ENCODE peak calls at places on chromosome 1, in six cellular contexts. One of them, this sample, is unnamed.

GRCh38 chr1:185367218-185367617 is 50.2 kb upstream of the IVNS1ABP start:
- DNase-seq in Karpas-422: no peak
- DNase-seq in KG1: no peak
- DNase-seq in NCI-H1105 treated with DMSO at 0.1 percent for 48 hours: no peak
- DNase-seq in neural crest cell: no peak
- DNase-seq in K562: peak; percentile 12
- DNase-seq in this sample: no peak

GRCh38 chr1:202818819-202819218 is 8.1 kb downstream of the PCAT6 start:
- DNase-seq in KG1: no peak
- DNase-seq in NCI-H1105 treated with DMSO at 0.1 percent for 48 hours: no peak
- DNase-seq in Karpas-422: no peak
- DNase-seq in neural crest cell: no peak
- DNase-seq in K562: no peak
- DNase-seq in this sample: no peak

GRCh38 chr1:82515650-82516049 is 714.9 kb downstream of the ADGRL2 start:
- DNase-seq in neural crest cell: no peak
- DNase-seq in Karpas-422: no peak
- DNase-seq in K562: no peak
- DNase-seq in NCI-H1105 treated with DMSO at 0.1 percent for 48 hours: no peak
- DNase-seq in KG1: no peak
- DNase-seq in this sample: peak; percentile 1

GRCh38 chr1:218444588-218444987 is 99.5 kb downstream of the TGFB2 start:
- DNase-seq in neural crest cell: no peak
- DNase-seq in NCI-H1105 treated with DMSO at 0.1 percent for 48 hours: no peak
- DNase-seq in Karpas-422: no peak
- DNase-seq in KG1: no peak
- DNase-seq in K562: no peak
- DNase-seq in this sample: no peak

GRCh38 chr1:6003568-6004411 is 11.6 kb upstream of the NPHP4 start:
- DNase-seq in Karpas-422: no peak
- DNase-seq in neural crest cell: peak; percentile 39
- DNase-seq in KG1: no peak
- DNase-seq in NCI-H1105 treated with DMSO at 0.1 percent for 48 hours: no peak
- DNase-seq in K562: no peak
- DNase-seq in this sample: no peak

GRCh38 chr1:154141240-154141639 is 13.6 kb downstream of the NUP210L start:
- DNase-seq in Karpas-422: no peak
- DNase-seq in K562: no peak
- DNase-seq in neural crest cell: no peak
- DNase-seq in KG1: no peak
- DNase-seq in NCI-H1105 treated with DMSO at 0.1 percent for 48 hours: no peak
- DNase-seq in this sample: peak; percentile 73

GRCh38 chr1:5983361-5984103 is 8.7 kb downstream of the NPHP4 start:
- DNase-seq in KG1: no peak
- DNase-seq in neural crest cell: no peak
- DNase-seq in K562: peak; percentile 57
- DNase-seq in NCI-H1105 treated with DMSO at 0.1 percent for 48 hours: no peak
- DNase-seq in Karpas-422: no peak
- DNase-seq in this sample: peak; percentile 87

GRCh38 chr1:202160377-202160940 is at the start of gene PTPN7:
- DNase-seq in Karpas-422: peak; percentile 88
- DNase-seq in NCI-H1105 treated with DMSO at 0.1 percent for 48 hours: no peak
- DNase-seq in K562: peak; percentile 75
- DNase-seq in neural crest cell: no peak
- DNase-seq in KG1: peak; percentile 67
- DNase-seq in this sample: no peak

GRCh38 chr1:166082601-166083000 is 84.2 kb downstream of the FAM78B start:
- DNase-seq in neural crest cell: no peak
- DNase-seq in Karpas-422: no peak
- DNase-seq in KG1: no peak
- DNase-seq in NCI-H1105 treated with DMSO at 0.1 percent for 48 hours: no peak
- DNase-seq in K562: no peak
- DNase-seq in this sample: no peak

GRCh38 chr1:155022927-155023236 is 10.7 kb downstream of the DCST2 start:
- DNase-seq in Karpas-422: no peak
- DNase-seq in KG1: no peak
- DNase-seq in K562: peak; percentile 42
- DNase-seq in NCI-H1105 treated with DMSO at 0.1 percent for 48 hours: peak; percentile 12
- DNase-seq in neural crest cell: no peak
- DNase-seq in this sample: no peak

GRCh38 chr1:17439250-17440073 is at the start of gene RCC2:
- DNase-seq in NCI-H1105 treated with DMSO at 0.1 percent for 48 hours: peak; percentile 82
- DNase-seq in K562: peak; percentile 87
- DNase-seq in Karpas-422: peak; percentile 91
- DNase-seq in neural crest cell: peak; percentile 57
- DNase-seq in KG1: peak; percentile 63
- DNase-seq in this sample: peak; percentile 72

GRCh38 chr1:202349263-202349928 is 897 bp downstream of the PPP1R12B start:
- DNase-seq in K562: peak; percentile 81
- DNase-seq in Karpas-422: peak; percentile 59
- DNase-seq in NCI-H1105 treated with DMSO at 0.1 percent for 48 hours: peak; percentile 22
- DNase-seq in neural crest cell: no peak
- DNase-seq in KG1: no peak
- DNase-seq in this sample: peak; percentile 72

GRCh38 chr1:222665964-222666363 is 46.3 kb downstream of the AIDA start:
- DNase-seq in K562: no peak
- DNase-seq in neural crest cell: no peak
- DNase-seq in NCI-H1105 treated with DMSO at 0.1 percent for 48 hours: no peak
- DNase-seq in Karpas-422: no peak
- DNase-seq in KG1: no peak
- DNase-seq in this sample: peak; percentile 49

GRCh38 chr1:229557913-229558414 is 543 bp downstream of the ABCB10 start:
- DNase-seq in neural crest cell: peak; percentile 36
- DNase-seq in KG1: no peak
- DNase-seq in Karpas-422: peak; percentile 73
- DNase-seq in K562: peak; percentile 64
- DNase-seq in NCI-H1105 treated with DMSO at 0.1 percent for 48 hours: no peak
- DNase-seq in this sample: peak; percentile 14

GRCh38 chr1:188423088-188423487 is 1594.3 kb downstream of the PLA2G4A start:
- DNase-seq in Karpas-422: no peak
- DNase-seq in neural crest cell: no peak
- DNase-seq in KG1: no peak
- DNase-seq in NCI-H1105 treated with DMSO at 0.1 percent for 48 hours: no peak
- DNase-seq in K562: no peak
- DNase-seq in this sample: no peak

GRCh38 chr1:219945795-219946194 is 17.4 kb upstream of the SLC30A10 start:
- DNase-seq in Karpas-422: peak; percentile 64
- DNase-seq in KG1: peak; percentile 11
- DNase-seq in neural crest cell: no peak
- DNase-seq in NCI-H1105 treated with DMSO at 0.1 percent for 48 hours: no peak
- DNase-seq in K562: no peak
- DNase-seq in this sample: no peak

GRCh38 chr1:235942979-235943575 is 76.4 kb upstream of the LYST start:
- DNase-seq in KG1: no peak
- DNase-seq in Karpas-422: no peak
- DNase-seq in neural crest cell: no peak
- DNase-seq in K562: no peak
- DNase-seq in NCI-H1105 treated with DMSO at 0.1 percent for 48 hours: no peak
- DNase-seq in this sample: no peak

GRCh38 chr1:220690140-220691038 is at the start of gene C1orf115:
- DNase-seq in K562: peak; percentile 5
- DNase-seq in NCI-H1105 treated with DMSO at 0.1 percent for 48 hours: peak; percentile 93
- DNase-seq in neural crest cell: peak; percentile 78
- DNase-seq in KG1: no peak
- DNase-seq in Karpas-422: no peak
- DNase-seq in this sample: peak; percentile 28

GRCh38 chr1:30723296-30723897 is at the start of gene MATN1:
- DNase-seq in K562: no peak
- DNase-seq in KG1: no peak
- DNase-seq in Karpas-422: no peak
- DNase-seq in neural crest cell: no peak
- DNase-seq in NCI-H1105 treated with DMSO at 0.1 percent for 48 hours: no peak
- DNase-seq in this sample: no peak

GRCh38 chr1:93235261-93235660 is 54.7 kb downstream of the CCDC18 start:
- DNase-seq in K562: no peak
- DNase-seq in NCI-H1105 treated with DMSO at 0.1 percent for 48 hours: no peak
- DNase-seq in KG1: no peak
- DNase-seq in neural crest cell: no peak
- DNase-seq in Karpas-422: no peak
- DNase-seq in this sample: no peak

GRCh38 chr1:201309420-201309819 is 26.1 kb downstream of the PKP1 start:
- DNase-seq in Karpas-422: peak; percentile 63
- DNase-seq in K562: peak; percentile 69
- DNase-seq in NCI-H1105 treated with DMSO at 0.1 percent for 48 hours: peak; percentile 85
- DNase-seq in neural crest cell: peak; percentile 21
- DNase-seq in KG1: no peak
- DNase-seq in this sample: peak; percentile 15

GRCh38 chr1:201819346-201819745 is 9.6 kb upstream of the IPO9 start:
- DNase-seq in KG1: no peak
- DNase-seq in NCI-H1105 treated with DMSO at 0.1 percent for 48 hours: no peak
- DNase-seq in neural crest cell: no peak
- DNase-seq in Karpas-422: no peak
- DNase-seq in K562: no peak
- DNase-seq in this sample: peak; percentile 23

GRCh38 chr1:195617157-195617556 is 991.1 kb downstream of the KCNT2 start:
- DNase-seq in neural crest cell: no peak
- DNase-seq in NCI-H1105 treated with DMSO at 0.1 percent for 48 hours: no peak
- DNase-seq in K562: no peak
- DNase-seq in Karpas-422: no peak
- DNase-seq in KG1: no peak
- DNase-seq in this sample: no peak

GRCh38 chr1:18908911-18909771 is 6.8 kb upstream of the ALDH4A1 start:
- DNase-seq in KG1: no peak
- DNase-seq in Karpas-422: no peak
- DNase-seq in K562: peak; percentile 92
- DNase-seq in neural crest cell: no peak
- DNase-seq in NCI-H1105 treated with DMSO at 0.1 percent for 48 hours: no peak
- DNase-seq in this sample: no peak

GRCh38 chr1:75964760-75965408 is 32.7 kb upstream of the ASB17 start:
- DNase-seq in NCI-H1105 treated with DMSO at 0.1 percent for 48 hours: no peak
- DNase-seq in K562: no peak
- DNase-seq in KG1: no peak
- DNase-seq in Karpas-422: no peak
- DNase-seq in neural crest cell: no peak
- DNase-seq in this sample: peak; percentile 50

GRCh38 chr1:10424034-10424433 is 6.2 kb upstream of the CENPS start:
- DNase-seq in NCI-H1105 treated with DMSO at 0.1 percent for 48 hours: no peak
- DNase-seq in KG1: no peak
- DNase-seq in neural crest cell: no peak
- DNase-seq in K562: peak; percentile 28
- DNase-seq in Karpas-422: no peak
- DNase-seq in this sample: peak; percentile 61

GRCh38 chr1:203184467-203184866 is 2.0 kb downstream of the CHI3L1 start:
- DNase-seq in neural crest cell: no peak
- DNase-seq in NCI-H1105 treated with DMSO at 0.1 percent for 48 hours: no peak
- DNase-seq in Karpas-422: no peak
- DNase-seq in KG1: no peak
- DNase-seq in K562: no peak
- DNase-seq in this sample: no peak

GRCh38 chr1:19445417-19446342 is 39.7 kb downstream of the CAPZB start:
- DNase-seq in KG1: no peak
- DNase-seq in neural crest cell: no peak
- DNase-seq in NCI-H1105 treated with DMSO at 0.1 percent for 48 hours: no peak
- DNase-seq in Karpas-422: peak; percentile 49
- DNase-seq in K562: no peak
- DNase-seq in this sample: no peak

GRCh38 chr1:235783148-235783776 is 83.4 kb downstream of the LYST start:
- DNase-seq in KG1: peak; percentile 8
- DNase-seq in Karpas-422: peak; percentile 69
- DNase-seq in NCI-H1105 treated with DMSO at 0.1 percent for 48 hours: peak; percentile 45
- DNase-seq in neural crest cell: no peak
- DNase-seq in K562: peak; percentile 34
- DNase-seq in this sample: peak; percentile 51

GRCh38 chr1:112504666-112505399 is 3.9 kb upstream of the WNT2B start:
- DNase-seq in K562: no peak
- DNase-seq in KG1: no peak
- DNase-seq in neural crest cell: no peak
- DNase-seq in Karpas-422: no peak
- DNase-seq in NCI-H1105 treated with DMSO at 0.1 percent for 48 hours: no peak
- DNase-seq in this sample: no peak

GRCh38 chr1:248196965-248197364 is at the start of gene OR2M3:
- DNase-seq in KG1: no peak
- DNase-seq in Karpas-422: no peak
- DNase-seq in neural crest cell: no peak
- DNase-seq in NCI-H1105 treated with DMSO at 0.1 percent for 48 hours: no peak
- DNase-seq in K562: no peak
- DNase-seq in this sample: no peak

GRCh38 chr1:83098791-83099190 is 900.1 kb downstream of the TTLL7 start:
- DNase-seq in K562: no peak
- DNase-seq in Karpas-422: no peak
- DNase-seq in NCI-H1105 treated with DMSO at 0.1 percent for 48 hours: no peak
- DNase-seq in neural crest cell: no peak
- DNase-seq in KG1: no peak
- DNase-seq in this sample: no peak

GRCh38 chr1:40861227-40862003 is 748 bp downstream of the CITED4 start:
- DNase-seq in K562: no peak
- DNase-seq in NCI-H1105 treated with DMSO at 0.1 percent for 48 hours: peak; percentile 28
- DNase-seq in neural crest cell: no peak
- DNase-seq in KG1: no peak
- DNase-seq in Karpas-422: no peak
- DNase-seq in this sample: peak; percentile 67